ENCODE peak calls at places on chromosomes 4 and X, in five cellular contexts. Q is H54, S is mesothelial cell of epicardium, O is C1 segment of cervical spinal cord, C is mammary epithelial cell. H is an unnamed sample.

GRCh38 chr4:110310795-110311194 is 112.4 kb upstream of the ELOVL6 start:
- DNase-seq in C (no peak), O (no peak), Q (no peak), S (no peak), H (no peak)

GRCh38 chr4:56186808-56187523 is 200.3 kb downstream of the AASDH start:
- DNase-seq in O (no peak), Q (no peak), C (no peak), S (no peak), H (no peak)

GRCh38 chr4:152619556-152619955 is 60.2 kb downstream of the TMEM154 start:
- DNase-seq in O (no peak), S (no peak), C (no peak), Q (no peak), H (no peak)

GRCh38 chr4:185865901-185866328 is 53.9 kb upstream of the SORBS2 start:
- DNase-seq in O (no peak), Q (no peak), S (no peak), C (peak), H (peak)

GRCh38 chrX:28847423-28847822 is 260.2 kb downstream of the IL1RAPL1 start:
- DNase-seq in S (no peak), O (no peak), C (peak), Q (no peak), H (peak)

GRCh38 chrX:140180585-140180984 is 215.3 kb upstream of the CXorf66 start:
- DNase-seq in Q (no peak), S (no peak), O (no peak), C (peak), H (peak)

GRCh38 chr4:10456270-10457254 is 664 bp downstream of the ZNF518B start:
- DNase-seq in S (peak), Q (no peak), O (no peak), C (peak), H (peak)

GRCh38 chrX:100600769-100601168 is 16.0 kb downstream of the TNMD start:
- DNase-seq in O (no peak), C (no peak), S (no peak), Q (no peak), H (no peak)

GRCh38 chrX:70826715-70827114 is 81.8 kb downstream of the TEX11 start:
- DNase-seq in C (no peak), O (no peak), S (no peak), Q (no peak), H (no peak)

GRCh38 chr4:145564540-145564939 is 54.6 kb upstream of the MMAA start:
- DNase-seq in C (no peak), S (no peak), Q (no peak), O (no peak), H (no peak)

GRCh38 chrX:1581132-1581531 is 10.3 kb upstream of the AKAP17A start:
- DNase-seq in S (no peak), O (no peak), C (peak), Q (no peak), H (peak)

GRCh38 chrX:48835524-48836329 is at the start of gene PCSK1N:
- DNase-seq in O (no peak), Q (no peak), C (peak), S (no peak), H (peak)

GRCh38 chrX:2500681-2501151 is at the start of the genes DHRSX and ZBED1:
- DNase-seq in Q (peak), C (no peak), O (no peak), S (peak), H (peak)

GRCh38 chr4:104490096-104490769 is 4.5 kb downstream of the CXXC4 start:
- DNase-seq in Q (peak), O (no peak), S (no peak), C (no peak), H (no peak)

GRCh38 chr4:15805583-15806517 is 27.7 kb downstream of the CD38 start:
- DNase-seq in S (no peak), C (peak), Q (peak), O (no peak), H (peak)

GRCh38 chr4:117400039-117400835 is 314.9 kb upstream of the TRAM1L1 start:
- DNase-seq in O (no peak), C (peak), S (no peak), Q (no peak), H (peak)

GRCh38 chrX:23246001-23246400 is 88.6 kb upstream of the PTCHD1 start:
- DNase-seq in O (no peak), S (no peak), Q (no peak), C (peak), H (no peak)

GRCh38 chr4:61896717-61897116 is 696.6 kb downstream of the ADGRL3 start:
- DNase-seq in S (no peak), Q (no peak), O (no peak), C (no peak), H (no peak)

GRCh38 chr4:20652226-20652836 is 47.9 kb upstream of the PACRGL start:
- DNase-seq in O (no peak), Q (no peak), S (no peak), C (no peak), H (no peak)

GRCh38 chrX:130799393-130799792 is 103.6 kb downstream of the ENOX2 start:
- DNase-seq in O (no peak), S (no peak), C (peak), Q (no peak), H (no peak)

GRCh38 chr4:99414401-99414800 is 20.7 kb downstream of the ADH7 start:
- DNase-seq in C (no peak), Q (no peak), O (no peak), S (no peak), H (no peak)

GRCh38 chrX:45767021-45767491 is 566.4 kb upstream of the DIPK2B start:
- DNase-seq in C (peak), S (no peak), Q (no peak), O (no peak), H (no peak)